ENCODE peak calls at places on chromosome 12, in nine cellular contexts. One of them, this sample, is unnamed.

GRCh38 chr12:107448198-107448597 is 237.4 kb upstream of the PWP1 start:
- DNase-seq in pancreas: no peak
- DNase-seq in left ventricle myocardium inferior: no peak
- DNase-seq in tibial nerve: no peak
- DNase-seq in AG09309: no peak
- DNase-seq in esophagus squamous epithelium: no peak
- DNase-seq in epithelial cell of esophagus: peak
- DNase-seq in GM23338: peak
- DNase-seq in HepG2: no peak
- DNase-seq in this sample: no peak

GRCh38 chr12:124419292-124420040 is 124.6 kb downstream of the RFLNA start:
- DNase-seq in pancreas: no peak
- DNase-seq in left ventricle myocardium inferior: no peak
- DNase-seq in tibial nerve: no peak
- DNase-seq in AG09309: no peak
- DNase-seq in esophagus squamous epithelium: no peak
- DNase-seq in epithelial cell of esophagus: no peak
- DNase-seq in GM23338: no peak
- DNase-seq in HepG2: no peak
- DNase-seq in this sample: no peak

GRCh38 chr12:27818421-27818918 is 38.4 kb upstream of the MANSC4 start:
- DNase-seq in pancreas: no peak
- DNase-seq in left ventricle myocardium inferior: no peak
- DNase-seq in tibial nerve: no peak
- DNase-seq in AG09309: no peak
- DNase-seq in esophagus squamous epithelium: no peak
- DNase-seq in epithelial cell of esophagus: no peak
- DNase-seq in GM23338: no peak
- DNase-seq in HepG2: peak
- DNase-seq in this sample: peak

GRCh38 chr12:13241833-13242232 is 45.3 kb downstream of the EMP1 start:
- DNase-seq in pancreas: no peak
- DNase-seq in left ventricle myocardium inferior: no peak
- DNase-seq in tibial nerve: no peak
- DNase-seq in AG09309: no peak
- DNase-seq in esophagus squamous epithelium: no peak
- DNase-seq in epithelial cell of esophagus: peak
- DNase-seq in GM23338: no peak
- DNase-seq in HepG2: peak
- DNase-seq in this sample: no peak

GRCh38 chr12:31002999-31003398 is 70.7 kb upstream of the DDX11 start:
- DNase-seq in pancreas: no peak
- DNase-seq in left ventricle myocardium inferior: no peak
- DNase-seq in tibial nerve: no peak
- DNase-seq in AG09309: no peak
- DNase-seq in esophagus squamous epithelium: no peak
- DNase-seq in epithelial cell of esophagus: no peak
- DNase-seq in GM23338: no peak
- DNase-seq in HepG2: no peak
- DNase-seq in this sample: no peak

GRCh38 chr12:3158851-3159465 is 81.8 kb downstream of the TSPAN9 start:
- DNase-seq in pancreas: no peak
- DNase-seq in left ventricle myocardium inferior: no peak
- DNase-seq in tibial nerve: no peak
- DNase-seq in AG09309: peak
- DNase-seq in esophagus squamous epithelium: no peak
- DNase-seq in epithelial cell of esophagus: no peak
- DNase-seq in GM23338: no peak
- DNase-seq in HepG2: no peak
- DNase-seq in this sample: no peak

GRCh38 chr12:82225871-82226270 is 132.3 kb downstream of the CCDC59 start:
- DNase-seq in pancreas: no peak
- DNase-seq in left ventricle myocardium inferior: no peak
- DNase-seq in tibial nerve: no peak
- DNase-seq in AG09309: no peak
- DNase-seq in esophagus squamous epithelium: no peak
- DNase-seq in epithelial cell of esophagus: peak
- DNase-seq in GM23338: no peak
- DNase-seq in HepG2: no peak
- DNase-seq in this sample: no peak

GRCh38 chr12:108193922-108194321 is 64.8 kb downstream of the WSCD2 start:
- DNase-seq in pancreas: no peak
- DNase-seq in left ventricle myocardium inferior: no peak
- DNase-seq in tibial nerve: no peak
- DNase-seq in AG09309: no peak
- DNase-seq in esophagus squamous epithelium: no peak
- DNase-seq in epithelial cell of esophagus: peak
- DNase-seq in GM23338: peak
- DNase-seq in HepG2: peak
- DNase-seq in this sample: no peak

GRCh38 chr12:92362785-92363184 is 217.1 kb upstream of the BTG1 start:
- DNase-seq in pancreas: no peak
- DNase-seq in left ventricle myocardium inferior: no peak
- DNase-seq in tibial nerve: no peak
- DNase-seq in AG09309: no peak
- DNase-seq in esophagus squamous epithelium: no peak
- DNase-seq in epithelial cell of esophagus: no peak
- DNase-seq in GM23338: no peak
- DNase-seq in HepG2: no peak
- DNase-seq in this sample: no peak

GRCh38 chr12:114479831-114480230 is 73.9 kb upstream of the TBX5 start:
- DNase-seq in pancreas: no peak
- DNase-seq in left ventricle myocardium inferior: no peak
- DNase-seq in tibial nerve: no peak
- DNase-seq in AG09309: no peak
- DNase-seq in esophagus squamous epithelium: no peak
- DNase-seq in epithelial cell of esophagus: peak
- DNase-seq in GM23338: peak
- DNase-seq in HepG2: no peak
- DNase-seq in this sample: no peak

GRCh38 chr12:12025799-12026386 is 44.8 kb upstream of the BCL2L14 start:
- DNase-seq in pancreas: no peak
- DNase-seq in left ventricle myocardium inferior: no peak
- DNase-seq in tibial nerve: no peak
- DNase-seq in AG09309: no peak
- DNase-seq in esophagus squamous epithelium: no peak
- DNase-seq in epithelial cell of esophagus: no peak
- DNase-seq in GM23338: no peak
- DNase-seq in HepG2: no peak
- DNase-seq in this sample: no peak

GRCh38 chr12:85662209-85662607 is 174.0 kb downstream of the RASSF9 start:
- DNase-seq in pancreas: no peak
- DNase-seq in left ventricle myocardium inferior: no peak
- DNase-seq in tibial nerve: no peak
- DNase-seq in AG09309: no peak
- DNase-seq in esophagus squamous epithelium: no peak
- DNase-seq in epithelial cell of esophagus: no peak
- DNase-seq in GM23338: no peak
- DNase-seq in HepG2: no peak
- DNase-seq in this sample: no peak

DNA sequence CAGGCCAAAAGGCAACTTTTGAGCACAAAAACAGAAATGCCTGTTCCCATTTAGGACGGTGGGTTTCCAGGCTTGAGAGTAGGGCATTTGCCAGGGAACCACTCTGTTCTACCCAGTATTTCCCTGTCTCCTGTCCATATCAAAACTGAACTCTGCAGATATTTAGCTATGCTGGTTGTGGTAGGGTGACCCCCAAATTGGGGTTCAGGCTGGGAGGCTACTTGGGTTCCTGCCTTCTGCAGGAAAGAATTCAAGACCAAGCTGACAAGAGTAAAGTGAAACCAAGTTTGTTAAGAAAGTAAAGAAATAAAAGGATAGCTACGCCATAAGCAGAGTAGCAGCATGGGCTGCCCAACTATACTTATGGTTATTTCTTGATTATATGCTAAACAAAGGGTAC is 3.6 kb upstream of the BLTP3B start:
- DNase-seq in pancreas: no peak
- DNase-seq in left ventricle myocardium inferior: no peak
- DNase-seq in tibial nerve: no peak
- DNase-seq in AG09309: no peak
- DNase-seq in esophagus squamous epithelium: no peak
- DNase-seq in epithelial cell of esophagus: no peak
- DNase-seq in GM23338: no peak
- DNase-seq in HepG2: no peak
- DNase-seq in this sample: no peak
- H3K4me3 ChIP-seq in pancreas: no peak
- H3K4me3 ChIP-seq in left ventricle myocardium inferior: no peak
- H3K4me3 ChIP-seq in tibial nerve: no peak
- H3K4me3 ChIP-seq in AG09309: no peak
- H3K4me3 ChIP-seq in esophagus squamous epithelium: no peak
- H3K4me3 ChIP-seq in epithelial cell of esophagus: no peak
- H3K4me3 ChIP-seq in GM23338: no peak
- H3K4me3 ChIP-seq in HepG2: no peak
- H3K4me3 ChIP-seq in this sample: no peak

GRCh38 chr12:110557300-110557699 is 25.8 kb downstream of the PPTC7 start:
- DNase-seq in pancreas: no peak
- DNase-seq in left ventricle myocardium inferior: no peak
- DNase-seq in tibial nerve: no peak
- DNase-seq in AG09309: no peak
- DNase-seq in esophagus squamous epithelium: no peak
- DNase-seq in epithelial cell of esophagus: no peak
- DNase-seq in GM23338: no peak
- DNase-seq in HepG2: no peak
- DNase-seq in this sample: no peak

GRCh38 chr12:110560048-110560447 is 23.1 kb downstream of the PPTC7 start:
- DNase-seq in pancreas: no peak
- DNase-seq in left ventricle myocardium inferior: no peak
- DNase-seq in tibial nerve: no peak
- DNase-seq in AG09309: no peak
- DNase-seq in esophagus squamous epithelium: no peak
- DNase-seq in epithelial cell of esophagus: no peak
- DNase-seq in GM23338: no peak
- DNase-seq in HepG2: no peak
- DNase-seq in this sample: no peak

GRCh38 chr12:110554184-110554583 is 28.9 kb downstream of the PPTC7 start:
- DNase-seq in pancreas: no peak
- DNase-seq in left ventricle myocardium inferior: no peak
- DNase-seq in tibial nerve: no peak
- DNase-seq in AG09309: no peak
- DNase-seq in esophagus squamous epithelium: no peak
- DNase-seq in epithelial cell of esophagus: no peak
- DNase-seq in GM23338: no peak
- DNase-seq in HepG2: no peak
- DNase-seq in this sample: no peak

GRCh38 chr12:110556705-110557104 is 26.4 kb downstream of the PPTC7 start:
- DNase-seq in pancreas: no peak
- DNase-seq in left ventricle myocardium inferior: no peak
- DNase-seq in tibial nerve: no peak
- DNase-seq in AG09309: no peak
- DNase-seq in esophagus squamous epithelium: no peak
- DNase-seq in epithelial cell of esophagus: no peak
- DNase-seq in GM23338: no peak
- DNase-seq in HepG2: no peak
- DNase-seq in this sample: no peak

GRCh38 chr12:110555509-110556406 is 27.4 kb downstream of the PPTC7 start:
- DNase-seq in pancreas: no peak
- DNase-seq in left ventricle myocardium inferior: no peak
- DNase-seq in tibial nerve: no peak
- DNase-seq in AG09309: peak
- DNase-seq in esophagus squamous epithelium: no peak
- DNase-seq in epithelial cell of esophagus: peak
- DNase-seq in GM23338: no peak
- DNase-seq in HepG2: no peak
- DNase-seq in this sample: no peak
- H3K4me3 ChIP-seq in pancreas: no peak
- H3K4me3 ChIP-seq in left ventricle myocardium inferior: no peak
- H3K4me3 ChIP-seq in tibial nerve: no peak
- H3K4me3 ChIP-seq in AG09309: no peak
- H3K4me3 ChIP-seq in esophagus squamous epithelium: no peak
- H3K4me3 ChIP-seq in epithelial cell of esophagus: no peak
- H3K4me3 ChIP-seq in GM23338: no peak
- H3K4me3 ChIP-seq in HepG2: no peak
- H3K4me3 ChIP-seq in this sample: peak

DNA sequence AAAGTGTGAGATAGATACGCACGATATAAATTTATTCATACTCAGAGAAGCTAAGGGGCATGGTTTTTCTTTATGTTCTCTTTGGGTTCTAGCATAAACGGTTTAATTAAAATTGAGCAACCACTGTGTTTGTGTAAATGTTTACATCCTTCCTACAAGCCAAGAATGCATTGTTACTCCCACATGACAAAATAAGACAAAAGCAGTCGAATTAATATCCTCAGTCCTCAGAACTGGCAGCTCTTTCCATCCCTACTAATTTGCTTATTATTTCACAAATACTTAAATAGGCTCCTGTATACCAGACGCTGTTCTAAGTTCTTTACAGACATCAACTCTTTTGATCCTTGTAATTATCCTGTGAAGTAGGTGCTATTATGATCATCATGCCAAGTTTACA is 32.0 kb downstream of the SSPN start:
- DNase-seq in pancreas: no peak
- DNase-seq in left ventricle myocardium inferior: no peak
- DNase-seq in tibial nerve: no peak
- DNase-seq in AG09309: no peak
- DNase-seq in esophagus squamous epithelium: no peak
- DNase-seq in epithelial cell of esophagus: no peak
- DNase-seq in GM23338: no peak
- DNase-seq in HepG2: no peak
- DNase-seq in this sample: no peak
- H3K4me3 ChIP-seq in pancreas: no peak
- H3K4me3 ChIP-seq in left ventricle myocardium inferior: peak
- H3K4me3 ChIP-seq in tibial nerve: peak
- H3K4me3 ChIP-seq in AG09309: no peak
- H3K4me3 ChIP-seq in esophagus squamous epithelium: peak
- H3K4me3 ChIP-seq in epithelial cell of esophagus: no peak
- H3K4me3 ChIP-seq in GM23338: peak
- H3K4me3 ChIP-seq in HepG2: no peak
- H3K4me3 ChIP-seq in this sample: no peak

GRCh38 chr12:94262228-94263010 is 114.0 kb downstream of the PLXNC1 start:
- DNase-seq in pancreas: peak
- DNase-seq in left ventricle myocardium inferior: peak
- DNase-seq in tibial nerve: peak
- DNase-seq in AG09309: peak
- DNase-seq in esophagus squamous epithelium: peak
- DNase-seq in epithelial cell of esophagus: peak
- DNase-seq in GM23338: no peak
- DNase-seq in HepG2: no peak
- DNase-seq in this sample: peak

GRCh38 chr12:94265521-94265920 is 117.1 kb downstream of the PLXNC1 start:
- DNase-seq in pancreas: no peak
- DNase-seq in left ventricle myocardium inferior: no peak
- DNase-seq in tibial nerve: no peak
- DNase-seq in AG09309: no peak
- DNase-seq in esophagus squamous epithelium: no peak
- DNase-seq in epithelial cell of esophagus: no peak
- DNase-seq in GM23338: no peak
- DNase-seq in HepG2: no peak
- DNase-seq in this sample: no peak

GRCh38 chr12:94265966-94266365 is 117.6 kb downstream of the PLXNC1 start:
- DNase-seq in pancreas: no peak
- DNase-seq in left ventricle myocardium inferior: no peak
- DNase-seq in tibial nerve: no peak
- DNase-seq in AG09309: no peak
- DNase-seq in esophagus squamous epithelium: no peak
- DNase-seq in epithelial cell of esophagus: no peak
- DNase-seq in GM23338: no peak
- DNase-seq in HepG2: no peak
- DNase-seq in this sample: no peak

GRCh38 chr12:94263011-94263786 is 114.8 kb downstream of the PLXNC1 start:
- DNase-seq in pancreas: no peak
- DNase-seq in left ventricle myocardium inferior: no peak
- DNase-seq in tibial nerve: no peak
- DNase-seq in AG09309: no peak
- DNase-seq in esophagus squamous epithelium: no peak
- DNase-seq in epithelial cell of esophagus: no peak
- DNase-seq in GM23338: peak
- DNase-seq in HepG2: no peak
- DNase-seq in this sample: no peak

GRCh38 chr12:94263905-94264655 is 115.7 kb downstream of the PLXNC1 start:
- DNase-seq in pancreas: no peak
- DNase-seq in left ventricle myocardium inferior: no peak
- DNase-seq in tibial nerve: no peak
- DNase-seq in AG09309: no peak
- DNase-seq in esophagus squamous epithelium: no peak
- DNase-seq in epithelial cell of esophagus: no peak
- DNase-seq in GM23338: peak
- DNase-seq in HepG2: no peak
- DNase-seq in this sample: peak
- H3K4me3 ChIP-seq in pancreas: no peak
- H3K4me3 ChIP-seq in left ventricle myocardium inferior: no peak
- H3K4me3 ChIP-seq in tibial nerve: no peak
- H3K4me3 ChIP-seq in AG09309: no peak
- H3K4me3 ChIP-seq in esophagus squamous epithelium: no peak
- H3K4me3 ChIP-seq in epithelial cell of esophagus: no peak
- H3K4me3 ChIP-seq in GM23338: no peak
- H3K4me3 ChIP-seq in HepG2: no peak
- H3K4me3 ChIP-seq in this sample: no peak

This sample was measured in skeletal muscle cell.